ENCODE peak calls at places on chromosomes 1 and 21, in nine cellular contexts. Q, J, C, F, M, K, G, Y and D are unnamed samples.

GRCh38 chr1:59427784-59428183 is 130.9 kb downstream of the FGGY start:
- DNase-seq in C (no peak), M (no peak), K (no peak), Q (no peak), F (no peak), Y (no peak), G (no peak), J (peak; percentile 32), D (no peak)

GRCh38 chr1:9080704-9081291 is 11.4 kb upstream of the SLC2A5 start:
- DNase-seq in G (no peak), K (no peak), Y (no peak), Q (no peak), F (peak; percentile 77), M (peak; percentile 88), C (peak; percentile 61), J (no peak), D (no peak)

GRCh38 chr1:33346921-33347649 is 26.2 kb upstream of the A3GALT2 start:
- DNase-seq in C (no peak), M (peak; percentile 79), F (peak; percentile 94), Q (peak; percentile 50), G (no peak), K (no peak), J (no peak), Y (no peak), D (peak; percentile 57)

GRCh38 chr1:225830823-225831222 is 20.9 kb downstream of the EPHX1 start:
- DNase-seq in M (no peak), Y (no peak), F (no peak), Q (no peak), K (no peak), G (no peak), J (no peak), C (no peak), D (no peak)

GRCh38 chr21:26632691-26633090 is 59.6 kb upstream of the CYYR1 start:
- DNase-seq in G (no peak), F (no peak), Y (no peak), M (no peak), K (no peak), C (no peak), Q (no peak), J (no peak), D (no peak)

GRCh38 chr1:87478231-87478630 is 149.6 kb downstream of the LMO4 start:
- DNase-seq in K (peak; percentile 75), F (peak; percentile 28), J (peak; percentile 37), M (no peak), Y (peak; percentile 53), C (no peak), G (peak; percentile 41), Q (no peak), D (peak; percentile 7)

GRCh38 chr1:11790880-11791715 is 14.7 kb downstream of the MTHFR start:
- DNase-seq in J (no peak), G (peak; percentile 89), F (peak; percentile 91), Q (peak; percentile 92), M (no peak), C (no peak), K (no peak), Y (no peak), D (no peak)

GRCh38 chr1:246959944-246960693 is 28.4 kb upstream of the AHCTF1 start:
- DNase-seq in C (peak; percentile 52), K (no peak), M (no peak), Q (no peak), J (no peak), G (no peak), F (no peak), Y (no peak), D (no peak)

GRCh38 chr1:15246960-15247614 is at the start of gene FHAD1:
- DNase-seq in C (peak; percentile 48), Y (peak; percentile 86), Q (peak; percentile 78), M (peak; percentile 52), J (peak; percentile 67), F (peak; percentile 41), K (peak; percentile 78), G (peak; percentile 81), D (peak; percentile 77)

GRCh38 chr1:151860504-151861187 is 7.1 kb upstream of the THEM5 start:
- DNase-seq in M (no peak), C (no peak), J (no peak), Y (peak; percentile 35), K (peak; percentile 49), G (no peak), F (no peak), Q (no peak), D (no peak)

GRCh38 chr1:100736324-100736723 is 16.8 kb downstream of the VCAM1 start:
- DNase-seq in F (no peak), Y (no peak), Q (no peak), G (no peak), C (no peak), M (no peak), J (no peak), K (no peak), D (no peak)

GRCh38 chr1:7646981-7647901 is 123.9 kb upstream of the VAMP3 start:
- DNase-seq in J (peak; percentile 71), G (peak; percentile 73), F (peak; percentile 70), Y (peak; percentile 84), Q (peak; percentile 85), K (peak; percentile 69), M (no peak), C (peak; percentile 50), D (peak; percentile 88)

GRCh38 chr1:2778220-2778592 is 23.3 kb downstream of the TTC34 start:
- DNase-seq in Q (no peak), G (no peak), Y (no peak), M (no peak), C (no peak), K (peak; percentile 7), J (no peak), F (no peak), D (no peak)

GRCh38 chr1:223654083-223654482 is 11.4 kb downstream of the CAPN8 start:
- DNase-seq in G (no peak), Y (no peak), Q (no peak), J (no peak), F (peak; percentile 85), M (peak; percentile 76), C (no peak), K (no peak), D (no peak)

GRCh38 chr1:241413386-241413785 is 56.4 kb upstream of the RGS7 start:
- DNase-seq in F (peak; percentile 98), Y (no peak), G (no peak), K (no peak), J (no peak), M (no peak), C (no peak), Q (no peak), D (no peak)

GRCh38 chr1:192544983-192545393 is 30.6 kb upstream of the RGS1 start:
- DNase-seq in K (no peak), Y (no peak), F (peak; percentile 39), Q (no peak), G (no peak), M (peak; percentile 52), J (no peak), C (no peak), D (no peak)

GRCh38 chr1:181104042-181104789 is 15.7 kb downstream of the IER5 start:
- DNase-seq in Y (no peak), J (no peak), K (no peak), G (no peak), C (no peak), M (peak; percentile 54), Q (no peak), F (no peak), D (no peak)

GRCh38 chr1:181105134-181106021 is 16.9 kb downstream of the IER5 start:
- DNase-seq in Q (peak; percentile 96), J (peak; percentile 77), G (peak; percentile 94), M (peak; percentile 69), Y (peak; percentile 89), C (peak; percentile 87), F (peak; percentile 85), K (peak; percentile 91), D (peak; percentile 94)

GRCh38 chr1:181103404-181103803 is 14.9 kb downstream of the IER5 start:
- DNase-seq in Q (no peak), C (no peak), M (no peak), F (no peak), J (no peak), G (no peak), Y (no peak), K (no peak), D (no peak)

GRCh38 chr1:181106022-181106312 is 17.5 kb downstream of the IER5 start:
- DNase-seq in C (no peak), Q (no peak), Y (no peak), J (no peak), K (no peak), M (no peak), F (no peak), G (no peak), D (no peak)

GRCh38 chr1:181104790-181105133 is 16.3 kb downstream of the IER5 start:
- DNase-seq in C (peak; percentile 51), Q (no peak), K (peak; percentile 76), J (peak; percentile 39), G (peak; percentile 67), F (no peak), Y (peak; percentile 79), M (no peak), D (peak; percentile 59)
- TF ChIP-seq CTCF in C (peak; percentile 46), Q (no peak), K (peak; percentile 30), J (no peak), G (peak; percentile 19), F (no peak), Y (no peak), M (peak; percentile 35), D (no peak)

DNA sequence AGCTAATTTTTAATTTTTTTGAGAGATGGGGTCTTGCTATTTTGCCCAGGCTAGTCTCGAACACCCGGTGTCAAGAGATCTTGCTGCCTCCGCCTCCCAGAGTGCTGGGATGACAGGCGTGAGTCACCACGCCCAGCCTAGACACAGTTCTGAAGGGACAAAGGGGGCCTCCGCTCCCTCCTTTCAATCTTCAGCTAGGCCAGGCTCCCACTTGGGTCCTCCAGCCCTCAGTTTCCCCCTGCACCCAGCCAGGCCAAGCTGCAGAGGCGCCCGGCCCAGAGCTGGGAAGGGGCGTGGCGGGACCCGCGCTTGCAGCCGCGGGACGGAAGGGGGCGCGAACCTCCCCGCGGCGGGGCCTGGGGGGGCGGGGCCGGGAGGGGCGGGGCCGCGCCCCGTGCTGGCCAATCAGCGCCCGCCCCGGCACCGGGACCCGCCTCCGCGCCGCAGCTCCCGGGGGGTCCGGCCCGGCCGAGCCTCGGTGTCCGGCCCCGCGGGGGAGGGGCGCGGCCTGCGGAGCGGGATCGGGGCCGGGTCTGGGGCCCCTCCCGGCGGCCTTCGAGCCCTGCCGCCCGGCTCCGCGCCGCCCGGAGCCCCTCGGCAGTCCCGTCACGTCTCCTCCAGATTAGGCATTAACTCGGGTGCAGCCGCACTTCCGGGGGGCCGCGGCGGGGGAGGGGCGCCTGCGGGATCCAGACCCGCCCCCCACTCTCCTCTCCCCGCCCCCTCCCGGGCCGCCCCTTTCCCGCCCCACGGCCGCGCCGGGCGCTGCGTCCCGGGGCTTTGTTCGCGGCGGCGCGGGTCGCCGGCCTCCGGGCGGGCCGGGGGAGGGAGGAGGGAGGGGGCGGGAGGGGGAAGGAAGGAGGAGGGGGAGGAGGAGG is 559 bp upstream of the AGRN start:
- DNase-seq in F (peak; percentile 96), G (peak; percentile 92), K (peak; percentile 79), Q (peak; percentile 88), C (peak; percentile 87), M (peak; percentile 63), J (peak; percentile 75), Y (peak; percentile 78), D (peak; percentile 90)
- TF ChIP-seq CTCF in F (peak; percentile 50), G (peak; percentile 40), K (peak; percentile 53), Q (no peak), C (peak; percentile 45), M (peak; percentile 63), J (peak; percentile 51), Y (no peak), D (peak; percentile 44)

GRCh38 chr1:156626079-156626438 is 6.8 kb downstream of the HAPLN2 start:
- DNase-seq in F (no peak), Y (no peak), J (no peak), Q (no peak), C (no peak), M (peak; percentile 39), G (no peak), K (no peak), D (no peak)
- TF ChIP-seq CTCF in F (no peak), Y (no peak), J (no peak), Q (no peak), C (peak; percentile 30), M (no peak), G (no peak), K (no peak), D (peak; percentile 10)

GRCh38 chr1:90616395-90616794 is 100.7 kb downstream of the BARHL2 start:
- DNase-seq in G (peak; percentile 28), C (no peak), Q (no peak), F (peak; percentile 40), K (peak; percentile 59), M (no peak), Y (peak; percentile 66), J (peak; percentile 75), D (peak; percentile 60)
- TF ChIP-seq CTCF in G (no peak), C (peak; percentile 62), Q (no peak), F (peak; percentile 58), K (peak; percentile 68), M (peak; percentile 54), Y (peak; percentile 17), J (peak; percentile 74), D (peak; percentile 47)